ENCODE peak calls at places on chromosome 20, in four cellular contexts. U is epithelial cell of proximal tubule, Q is brain microvascular endothelial cell, Z is Panc1. W is an unnamed sample.

GRCh38 chr20:45091366-45091765 is 9.6 kb downstream of the KCNS1 start:
- DNase-seq in U (no peak), Q (no peak), Z (no peak), W (no peak)

GRCh38 chr20:38751360-38751976 is 3.2 kb downstream of the ACTR5 start:
- DNase-seq in U (no peak), Q (peak; percentile 38), Z (peak; percentile 43), W (no peak)

GRCh38 chr20:24109008-24109407 is 120.4 kb upstream of the GGTLC1 start:
- DNase-seq in U (no peak), Q (no peak), Z (no peak), W (no peak)

GRCh38 chr20:62025832-62026563 is 39.7 kb downstream of the TAF4 start:
- DNase-seq in U (peak; percentile 35), Q (peak; percentile 47), Z (no peak), W (no peak)

GRCh38 chr20:61436674-61437279 is 184.7 kb downstream of the CDH4 start:
- DNase-seq in U (no peak), Q (no peak), Z (no peak), W (peak; percentile 66)

GRCh38 chr20:4413314-4414045 is 308.2 kb upstream of the PRND start:
- DNase-seq in U (no peak), Q (no peak), Z (no peak), W (no peak)

GRCh38 chr20:36399969-36400545 is 93.9 kb downstream of the DLGAP4 start:
- DNase-seq in U (no peak), Q (no peak), Z (no peak), W (no peak)

GRCh38 chr20:4120921-4121321 is 105.6 kb upstream of the RNF24 start:
- DNase-seq in U (no peak), Q (no peak), Z (no peak), W (no peak)

GRCh38 chr20:51004305-51004727 is 18.6 kb downstream of the KCNG1 start:
- DNase-seq in U (no peak), Q (no peak), Z (no peak), W (no peak)

GRCh38 chr20:37309941-37310590 is 20.6 kb downstream of the MANBAL start:
- DNase-seq in U (no peak), Q (no peak), Z (no peak), W (no peak)

GRCh38 chr20:3727333-3728035 is 5.0 kb upstream of the HSPA12B start:
- DNase-seq in U (no peak), Q (no peak), Z (no peak), W (no peak)

GRCh38 chr20:14521436-14521835 is 184.0 kb upstream of the FLRT3 start:
- DNase-seq in U (peak; percentile 3), Q (no peak), Z (no peak), W (no peak)

GRCh38 chr20:23152308-23152892 is 66.3 kb upstream of the CD93 start:
- DNase-seq in U (no peak), Q (peak; percentile 90), Z (no peak), W (no peak)

GRCh38 chr20:1324598-1325172 is 4.3 kb downstream of the SDCBP2 start:
- DNase-seq in U (no peak), Q (peak; percentile 70), Z (no peak), W (no peak)

GRCh38 chr20:24948939-24949679 is at the start of gene CST7:
- DNase-seq in U (no peak), Q (no peak), Z (no peak), W (no peak)

DNA sequence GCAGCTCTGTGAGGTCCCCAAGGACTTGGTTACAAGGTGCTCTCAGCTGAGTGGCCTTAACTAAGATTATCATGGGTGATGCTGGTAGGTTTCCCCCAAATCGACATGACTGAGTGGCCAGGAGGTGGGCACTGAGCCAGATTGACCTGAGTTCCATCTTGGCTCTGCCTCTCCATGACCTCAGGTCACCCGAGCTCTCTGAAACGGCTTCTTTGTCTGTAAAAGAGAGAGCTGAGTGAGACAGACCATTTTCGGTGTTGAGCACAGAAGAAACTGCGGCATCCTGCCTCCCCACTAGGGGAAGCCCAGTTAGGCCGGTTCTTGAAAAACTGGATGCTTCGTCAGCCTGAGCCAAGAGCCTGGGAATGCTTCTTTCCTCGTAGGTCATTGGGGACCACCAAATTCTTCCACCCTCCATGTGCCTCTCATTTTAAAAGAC is 14.1 kb upstream of the STX16 start:
- DNase-seq in U (no peak), Q (no peak), Z (no peak), W (no peak)
- TF ChIP-seq CTCF in U (peak; percentile 36), Q (peak; percentile 58), Z (no peak), W (no peak)

DNA sequence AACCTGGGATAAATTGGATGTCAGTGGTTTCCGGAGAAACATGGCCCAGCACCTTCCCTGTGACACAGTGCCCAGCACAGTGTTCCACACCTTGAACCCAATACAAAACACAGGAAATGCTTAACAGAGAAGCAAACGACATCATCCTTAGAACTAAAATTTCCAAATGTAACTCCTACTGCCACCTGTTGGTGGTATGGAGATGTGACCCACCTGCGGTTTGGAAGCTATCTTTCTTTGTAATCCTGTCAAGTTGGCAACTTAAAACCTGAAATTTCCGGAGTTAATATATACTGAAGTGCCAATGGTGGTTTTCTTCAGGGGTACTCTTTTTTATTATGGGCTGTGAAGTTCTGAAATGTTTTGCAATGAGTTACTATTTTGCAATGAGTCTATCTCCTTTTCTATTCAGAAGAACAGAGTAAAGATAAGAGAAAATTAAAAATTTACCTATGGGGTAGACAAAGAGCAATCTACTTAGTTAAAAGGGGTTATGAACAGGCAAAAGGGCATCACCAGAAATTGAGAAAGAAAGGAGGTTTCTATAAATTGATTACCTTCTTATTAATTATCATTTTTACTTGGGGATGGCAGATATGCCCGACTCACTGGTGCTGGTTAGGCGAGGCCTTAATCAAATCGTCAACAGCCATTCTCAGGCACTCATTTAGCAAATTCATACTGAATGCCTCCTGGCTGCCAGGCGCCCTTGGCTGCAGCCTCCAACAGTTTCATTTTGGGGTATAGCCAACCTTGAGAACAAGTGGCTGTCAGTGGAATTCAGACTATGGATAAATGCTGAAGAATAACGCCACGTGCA is 658.6 kb downstream of the PTPRT start:
- DNase-seq in U (peak; percentile 4), Q (no peak), Z (peak; percentile 25), W (no peak)
- TF ChIP-seq CTCF in U (peak; percentile 64), Q (no peak), Z (peak; percentile 74), W (peak; percentile 36)

DNA sequence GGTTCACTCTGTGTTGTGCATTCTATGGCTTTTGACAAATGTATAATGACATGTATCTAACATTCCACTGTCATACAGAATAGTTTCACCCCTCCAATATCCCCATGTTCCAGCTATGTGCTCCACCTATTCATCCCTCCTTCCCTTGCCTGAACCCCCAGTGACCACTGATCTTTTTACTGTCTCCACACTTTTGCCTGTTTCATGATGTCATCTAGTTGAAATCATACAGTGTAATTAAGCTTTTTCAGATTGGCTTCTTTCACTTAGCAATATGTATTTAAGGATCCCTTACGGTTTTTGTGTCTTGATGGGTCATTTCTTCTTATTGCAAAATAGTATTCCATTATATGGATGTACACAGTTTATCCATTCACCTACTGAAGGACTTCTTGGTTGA is 39.8 kb downstream of the TGM6 start:
- DNase-seq in U (no peak), Q (no peak), Z (no peak), W (no peak)
- TF ChIP-seq CTCF in U (no peak), Q (no peak), Z (no peak), W (no peak)

DNA sequence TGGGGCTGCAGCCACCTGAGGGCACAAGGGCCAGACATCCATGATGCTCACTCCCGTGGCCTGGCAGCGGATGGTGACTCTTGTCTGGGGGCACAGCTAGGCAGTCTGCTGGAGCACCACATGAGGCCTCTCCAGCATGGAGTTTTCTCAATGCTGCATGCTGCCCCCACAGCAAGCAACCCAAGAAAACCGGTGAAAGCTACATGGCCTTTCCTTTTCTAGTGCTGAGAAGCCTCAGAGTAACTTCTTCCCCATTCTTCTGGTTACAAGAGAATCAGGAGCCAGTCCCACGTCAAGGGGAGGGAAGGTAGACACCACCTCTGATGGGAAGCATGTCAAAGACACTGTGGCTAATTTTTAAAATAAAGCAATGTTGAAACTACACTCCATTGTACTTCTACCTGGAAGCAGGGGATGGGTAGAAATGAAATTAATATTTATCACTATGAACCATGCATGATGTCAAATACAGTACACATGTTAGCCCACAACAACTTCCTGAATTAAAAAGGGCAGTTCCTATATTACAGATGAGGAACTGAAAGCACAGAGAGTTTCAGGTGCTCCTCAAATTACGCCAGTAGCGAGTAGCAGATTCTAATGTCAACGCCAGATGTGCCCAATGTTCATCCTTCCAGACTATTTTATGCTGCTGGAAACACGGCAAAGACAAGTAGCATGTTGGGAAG is 101.5 kb downstream of the LAMP5 start:
- DNase-seq in U (no peak), Q (no peak), Z (no peak), W (no peak)
- TF ChIP-seq CTCF in U (no peak), Q (no peak), Z (no peak), W (no peak)

DNA sequence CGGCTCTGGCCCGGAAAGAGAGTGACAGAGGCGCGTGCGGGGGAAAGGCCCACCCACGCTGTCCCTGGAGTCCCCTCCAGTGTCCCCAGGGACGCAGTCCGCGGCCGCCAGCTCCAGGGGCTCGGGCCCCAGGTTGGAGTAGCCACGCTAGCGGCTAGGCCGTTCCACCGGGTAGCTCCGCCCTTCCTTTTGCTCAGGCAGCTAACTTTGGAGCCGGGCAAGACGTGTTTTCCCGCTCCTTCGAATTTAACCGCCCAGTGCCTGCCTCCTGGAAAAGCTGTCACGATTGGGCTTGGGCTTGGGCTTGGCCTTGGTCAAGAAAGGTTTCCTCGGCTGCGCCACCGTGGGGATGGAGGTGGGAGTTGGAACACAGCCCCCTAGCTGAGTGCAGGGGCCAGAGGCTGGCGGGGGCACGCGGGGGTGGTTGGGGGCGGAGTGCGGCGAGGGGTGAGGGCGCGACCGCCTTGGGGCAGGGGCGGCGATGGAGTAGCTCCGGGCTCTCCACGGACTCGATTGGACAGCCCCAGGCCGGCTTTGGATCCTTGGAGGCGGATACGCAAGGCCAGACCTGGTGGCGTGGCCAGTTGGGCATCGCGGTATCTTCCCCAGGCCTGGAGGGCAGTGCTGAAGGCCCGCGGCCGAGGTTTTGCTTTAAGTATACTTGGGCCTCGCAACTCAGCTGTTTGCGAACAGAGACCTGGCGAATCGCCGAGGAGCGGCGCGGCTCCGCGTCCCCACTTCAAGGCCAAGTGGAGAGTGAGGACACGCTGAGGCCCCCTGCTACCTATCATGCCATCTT is 4.5 kb downstream of the LINC00237 start:
- DNase-seq in U (no peak), Q (no peak), Z (no peak), W (no peak)
- TF ChIP-seq CTCF in U (no peak), Q (no peak), Z (no peak), W (no peak)

DNA sequence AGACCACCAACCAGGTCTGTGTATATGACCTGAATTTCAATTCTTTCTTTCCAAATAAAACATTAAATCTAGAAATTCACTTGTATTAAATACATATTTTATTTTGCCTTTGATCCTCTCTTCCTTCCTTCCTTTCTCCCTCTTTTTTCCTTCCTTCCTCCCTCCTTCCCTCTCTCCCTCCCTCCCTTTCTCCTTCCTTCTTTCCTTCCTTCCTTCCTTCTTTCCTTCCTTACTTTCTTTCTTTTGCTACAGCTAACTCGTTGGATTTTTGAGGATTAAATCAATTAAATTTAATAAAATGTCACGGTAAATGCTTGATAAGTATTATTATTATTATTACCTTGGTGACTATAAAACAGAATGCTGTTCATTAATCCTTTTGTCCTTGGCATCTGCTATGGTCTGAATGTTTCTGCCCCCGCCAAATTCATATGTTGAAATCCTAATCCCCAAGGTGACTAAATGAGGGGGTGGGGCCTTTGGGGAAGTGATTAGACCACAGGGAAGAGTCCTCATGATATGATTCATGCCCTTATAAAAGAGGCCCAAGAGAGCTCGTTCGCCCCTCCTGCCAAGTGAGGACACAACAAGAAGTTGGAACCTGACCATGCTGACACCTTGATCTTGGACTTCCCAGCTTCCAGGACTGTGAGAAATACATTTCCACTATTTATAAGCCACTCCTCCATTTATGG is 67.6 kb upstream of the BTBD3 start:
- DNase-seq in U (no peak), Q (peak; percentile 7), Z (no peak), W (no peak)
- TF ChIP-seq CTCF in U (no peak), Q (no peak), Z (no peak), W (no peak)

W was measured in kidney epithelial cell.